ENCODE peak calls at places on chromosomes 16 and 17, in nine cellular contexts. E is lower lobe of right lung, P is GM12865, U is BE2C, A is Caco-2, N is AG09309, O is dorsolateral prefrontal cortex, H is coronary artery, J is MM.1S. G is an unnamed sample.

GRCh38 chr17:21452377-21453143 is 76.4 kb downstream of the KCNJ12 start:
- DNase-seq in E (peak), N (peak), J (no peak), A (no peak), H (peak), U (no peak), P (no peak), O (peak), G (no peak)

GRCh38 chr16:1667916-1668315 is 10.2 kb upstream of the JPT2 start:
- DNase-seq in O (no peak), A (no peak), P (no peak), N (no peak), J (no peak), U (no peak), H (no peak), E (no peak), G (no peak)

GRCh38 chr17:7001562-7001961 is 5.7 kb downstream of the ALOX12 start:
- DNase-seq in N (no peak), H (no peak), J (peak), E (no peak), A (no peak), P (peak), U (no peak), O (no peak), G (no peak)

GRCh38 chr17:36616391-36617029 is 15.1 kb downstream of the MRM1 start:
- DNase-seq in O (no peak), H (no peak), P (no peak), N (no peak), J (no peak), A (no peak), U (no peak), E (no peak), G (no peak)

GRCh38 chr16:1991135-1991551 is 1.4 kb downstream of the SYNGR3 start:
- DNase-seq in H (no peak), J (no peak), N (no peak), O (no peak), E (peak), A (no peak), P (peak), U (no peak), G (peak)

GRCh38 chr16:30588651-30589050 is 3.2 kb upstream of the ZNF785 start:
- DNase-seq in A (no peak), P (no peak), O (no peak), H (no peak), U (no peak), J (no peak), E (no peak), N (no peak), G (no peak)

GRCh38 chr17:55567240-55568216 is 56.3 kb upstream of the SMIM36 start:
- DNase-seq in P (no peak), N (no peak), U (peak), H (no peak), A (no peak), O (no peak), J (no peak), E (no peak), G (no peak)

GRCh38 chr17:337866-338265 is 14.7 kb downstream of the RPH3AL start:
- DNase-seq in U (no peak), H (no peak), O (no peak), N (no peak), A (no peak), E (no peak), J (no peak), P (peak), G (no peak)

GRCh38 chr17:45649796-45650195 is 134.3 kb upstream of the CRHR1 start:
- DNase-seq in H (no peak), J (no peak), O (no peak), N (no peak), P (no peak), U (no peak), E (no peak), A (no peak), G (no peak)

GRCh38 chr16:81693467-81694303 is 85.4 kb upstream of the PLCG2 start:
- DNase-seq in J (no peak), N (peak), H (no peak), P (no peak), E (no peak), U (no peak), A (no peak), O (peak), G (no peak)

GRCh38 chr17:63153488-63153887 is 187.5 kb downstream of the TANC2 start:
- DNase-seq in P (no peak), H (no peak), O (no peak), E (no peak), J (no peak), N (no peak), U (no peak), A (no peak), G (no peak)

GRCh38 chr17:51427259-51428255 is 167.2 kb downstream of the UTP18 start:
- DNase-seq in U (no peak), N (no peak), J (no peak), O (no peak), H (no peak), A (no peak), P (peak), E (no peak), G (no peak)

GRCh38 chr17:44956076-44956475 is 8.5 kb upstream of the KIF18B start:
- DNase-seq in A (no peak), E (peak), H (no peak), U (no peak), J (no peak), N (no peak), O (no peak), P (no peak), G (no peak)

GRCh38 chr16:4609200-4610010 is 5.3 kb downstream of the UBALD1 start:
- DNase-seq in P (no peak), E (no peak), J (no peak), O (no peak), U (no peak), A (no peak), H (no peak), N (no peak), G (no peak)

GRCh38 chr17:57563968-57564367 is 181.1 kb downstream of the CCDC182 start:
- DNase-seq in E (no peak), N (no peak), O (no peak), P (no peak), U (peak), J (no peak), A (no peak), H (no peak), G (no peak)

GRCh38 chr17:57559634-57560387 is 185.3 kb downstream of the CCDC182 start:
- DNase-seq in H (no peak), P (no peak), U (no peak), N (no peak), O (no peak), J (no peak), A (no peak), E (no peak), G (no peak)

GRCh38 chr17:57562231-57562630 is 182.9 kb downstream of the CCDC182 start:
- DNase-seq in A (no peak), U (no peak), N (no peak), P (no peak), E (no peak), O (peak), H (no peak), J (no peak), G (no peak)

GRCh38 chr17:57559226-57559625 is 185.9 kb downstream of the CCDC182 start:
- DNase-seq in O (no peak), A (no peak), J (no peak), U (no peak), N (no peak), P (no peak), H (no peak), E (no peak), G (no peak)

GRCh38 chr17:57561072-57561861 is 183.8 kb downstream of the CCDC182 start:
- DNase-seq in A (peak), N (no peak), H (no peak), O (no peak), E (no peak), P (no peak), J (no peak), U (no peak), G (no peak)
- H3K4me3 ChIP-seq in A (no peak), N (no peak), H (no peak), O (no peak), E (no peak), P (no peak), J (no peak), U (no peak), G (no peak)

DNA sequence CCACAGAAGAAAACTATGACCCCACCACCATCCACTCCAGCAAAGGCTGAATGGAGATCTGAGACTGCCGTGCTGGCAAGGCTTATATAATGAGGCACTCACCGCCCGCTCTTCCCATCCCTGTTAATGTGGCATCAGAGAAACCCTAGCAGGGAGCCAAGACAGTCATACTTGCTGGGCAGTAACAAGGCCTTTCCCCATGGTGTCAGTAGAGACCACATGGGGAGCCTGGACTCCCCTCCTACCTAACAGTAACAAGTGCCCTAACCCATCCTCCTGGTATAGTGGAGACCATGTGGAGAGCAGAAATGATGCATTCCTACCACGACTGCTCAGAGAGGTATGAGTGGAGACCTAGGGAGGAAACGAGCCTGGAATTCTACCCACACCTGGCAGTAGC is 235.2 kb downstream of the C16orf78 start:
- DNase-seq in H (peak), E (no peak), A (peak), J (no peak), N (peak), P (peak), O (no peak), U (peak), G (no peak)
- TF ChIP-seq CTCF in H (no peak), E (peak), A (peak), J (no peak), N (peak), P (peak), O (peak), U (peak), G (peak)

GRCh38 chr16:85483424-85483823 is 129.7 kb upstream of the GSE1 start:
- DNase-seq in A (no peak), E (no peak), P (no peak), H (no peak), U (no peak), N (no peak), O (no peak), J (no peak), G (no peak)
- H3K4me3 ChIP-seq in A (no peak), E (no peak), P (no peak), H (no peak), U (no peak), N (no peak), O (no peak), J (no peak), G (no peak)

GRCh38 chr16:28596115-28596630 is 677 bp downstream of the SULT1A2 start:
- DNase-seq in A (no peak), O (no peak), E (no peak), U (no peak), J (no peak), P (no peak), H (no peak), N (no peak), G (no peak)

GRCh38 chr16:28596840-28597691 is at the start of gene SULT1A2:
- DNase-seq in O (no peak), A (peak), P (no peak), E (peak), N (no peak), U (no peak), J (no peak), H (no peak), G (no peak)

GRCh38 chr16:28592511-28592910 is 4.3 kb downstream of the SULT1A2 start:
- DNase-seq in E (no peak), H (no peak), N (no peak), A (no peak), P (no peak), O (no peak), U (no peak), J (no peak), G (no peak)

GRCh38 chr16:28592979-28593553 is 3.8 kb downstream of the SULT1A2 start:
- DNase-seq in E (no peak), P (no peak), J (no peak), A (no peak), H (no peak), U (no peak), O (no peak), N (no peak), G (no peak)

GRCh38 chr16:28597692-28598261 is 927 bp upstream of the SULT1A2 start:
- DNase-seq in P (peak), E (peak), O (no peak), A (peak), U (no peak), J (peak), N (no peak), H (no peak), G (no peak)
- TF ChIP-seq CTCF in P (peak), E (peak), O (no peak), A (no peak), U (no peak), J (peak), N (no peak), H (no peak), G (no peak)

GRCh38 chr16:87860553-87861299 is 8.6 kb downstream of the SLC7A5 start:
- DNase-seq in U (peak), J (no peak), O (no peak), H (no peak), P (peak), N (no peak), E (no peak), A (no peak), G (no peak)

DNA sequence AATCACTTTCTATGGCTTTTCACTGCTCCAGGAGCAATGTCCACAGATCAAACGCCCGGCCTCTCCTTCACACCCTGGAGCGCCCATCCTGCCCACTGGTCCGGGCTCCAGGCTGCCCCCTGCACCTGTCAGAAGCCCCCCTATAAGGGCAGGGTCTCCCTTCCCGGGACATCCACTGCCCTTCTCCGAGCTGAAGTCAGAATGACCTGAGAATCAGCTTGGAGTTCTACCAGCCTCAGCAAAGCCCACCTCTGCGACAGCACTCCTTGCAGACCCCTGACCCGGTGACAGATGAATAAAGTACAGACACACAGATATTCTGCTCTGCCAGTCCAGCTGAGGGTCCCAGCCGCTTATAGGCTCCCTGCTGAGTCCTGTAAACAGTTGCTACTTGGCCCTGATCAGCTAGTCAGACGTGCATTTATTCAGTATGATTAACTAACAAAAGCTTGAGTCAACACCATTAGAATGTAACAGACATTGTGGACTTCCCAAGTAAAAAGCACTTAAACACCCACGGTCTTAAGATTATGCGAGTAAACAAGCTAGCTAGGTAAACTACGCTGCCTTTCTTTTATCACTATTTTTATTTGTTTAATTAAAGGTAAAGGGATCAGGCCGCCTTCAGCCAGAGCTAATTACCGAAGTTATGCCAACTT is 4.8 kb downstream of the SLC7A5 start:
- DNase-seq in E (no peak), P (no peak), H (no peak), A (no peak), U (no peak), O (no peak), J (no peak), N (no peak), G (no peak)
- H3K4me3 ChIP-seq in E (no peak), P (no peak), H (no peak), A (no peak), U (no peak), O (peak), J (no peak), N (no peak), G (peak)